ENCODE peak calls at places on chromosome 16, in four cellular contexts. U is K562, F is SK-N-SH, C is GM12878. I is an unnamed sample.

GRCh38 chr16:76669288-76669687 is 392.1 kb downstream of the CNTNAP4 start:
- DNase-seq in U (no peak), F (no peak), C (no peak), I (no peak)

GRCh38 chr16:70523621-70524405 is at the start of gene SF3B3:
- DNase-seq in U (peak), F (peak), C (no peak), I (peak)

GRCh38 chr16:77788196-77789084 is at the start of gene VAT1L:
- DNase-seq in U (peak), F (peak), C (no peak), I (peak)

GRCh38 chr16:84859681-84860080 is 39.9 kb downstream of the CRISPLD2 start:
- DNase-seq in U (no peak), F (no peak), C (no peak), I (no peak)

GRCh38 chr16:87966685-87967185 is 15.5 kb downstream of the BANP start:
- DNase-seq in U (no peak), F (no peak), C (no peak), I (no peak)

GRCh38 chr16:89841275-89841674 is 13.0 kb downstream of the SPIRE2 start:
- DNase-seq in U (no peak), F (peak), C (no peak), I (no peak)

GRCh38 chr16:12538667-12539081 is 265.0 kb downstream of the CPPED1 start:
- DNase-seq in U (no peak), F (peak), C (no peak), I (no peak)

GRCh38 chr16:28101533-28101890 is 38.0 kb upstream of the GSG1L start:
- DNase-seq in U (no peak), F (no peak), C (no peak), I (no peak)

GRCh38 chr16:53817117-53817516 is 113.2 kb downstream of the FTO start:
- DNase-seq in U (no peak), F (no peak), C (no peak), I (no peak)

GRCh38 chr16:70635356-70636016 is 10.9 kb upstream of the IL34 start:
- DNase-seq in U (no peak), F (no peak), C (no peak), I (no peak)

GRCh38 chr16:20814761-20815160 is 8.4 kb downstream of the REXO5 start:
- DNase-seq in U (no peak), F (no peak), C (no peak), I (no peak)

GRCh38 chr16:71746442-71747046 is 22.0 kb upstream of the PHLPP2 start:
- DNase-seq in U (peak), F (peak), C (no peak), I (peak)

GRCh38 chr16:87366288-87366687 is 17.3 kb downstream of the FBXO31 start:
- DNase-seq in U (no peak), F (no peak), C (no peak), I (no peak)

GRCh38 chr16:11774065-11774626 is 22.9 kb downstream of the ZC3H7A start:
- DNase-seq in U (no peak), F (no peak), C (no peak), I (no peak)

GRCh38 chr16:48897698-48898205 is 287.8 kb upstream of the N4BP1 start:
- DNase-seq in U (no peak), F (no peak), C (no peak), I (no peak)

GRCh38 chr16:24876231-24876630 is 30.5 kb downstream of the SLC5A11 start:
- DNase-seq in U (no peak), F (no peak), C (no peak), I (no peak)

GRCh38 chr16:28186752-28187151 is 25.0 kb downstream of the XPO6 start:
- DNase-seq in U (no peak), F (no peak), C (no peak), I (no peak)

GRCh38 chr16:23400387-23400930 is 52.5 kb downstream of the COG7 start:
- DNase-seq in U (no peak), F (no peak), C (no peak), I (no peak)

GRCh38 chr16:23402100-23402499 is 50.9 kb downstream of the COG7 start:
- DNase-seq in U (no peak), F (no peak), C (no peak), I (no peak)

GRCh38 chr16:23397464-23397863 is 55.5 kb downstream of the COG7 start:
- DNase-seq in U (no peak), F (no peak), C (no peak), I (no peak)

GRCh38 chr16:23401142-23401541 is 51.8 kb downstream of the COG7 start:
- DNase-seq in U (no peak), F (no peak), C (no peak), I (no peak)

GRCh38 chr16:23398987-23399805 is 53.8 kb downstream of the COG7 start:
- DNase-seq in U (no peak), F (no peak), C (no peak), I (no peak)
- H3K4me3 ChIP-seq in U (no peak), F (no peak), C (no peak), I (no peak)

GRCh38 chr16:52581530-52581929 is 34.6 kb upstream of the TOX3 start:
- DNase-seq in U (no peak), F (no peak), C (no peak), I (no peak)
- TF ChIP-seq GABPA in U (no peak), F (no peak), C (no peak), I (no peak)

GRCh38 chr16:68367440-68367839 is 56.6 kb downstream of the PRMT7 start:
- DNase-seq in U (no peak), F (no peak), C (no peak), I (no peak)
- H3K4me3 ChIP-seq in U (no peak), F (no peak), C (no peak), I (no peak)

GRCh38 chr16:454397-454940 is 29.0 kb downstream of the RAB11FIP3 start:
- DNase-seq in U (no peak), F (no peak), C (no peak), I (no peak)

GRCh38 chr16:450385-450784 is 24.9 kb downstream of the RAB11FIP3 start:
- DNase-seq in U (no peak), F (no peak), C (peak), I (no peak)

GRCh38 chr16:445566-445965 is 20.1 kb downstream of the RAB11FIP3 start:
- DNase-seq in U (no peak), F (no peak), C (no peak), I (no peak)

GRCh38 chr16:455453-455852 is 30.0 kb downstream of the RAB11FIP3 start:
- DNase-seq in U (no peak), F (no peak), C (no peak), I (no peak)

DNA sequence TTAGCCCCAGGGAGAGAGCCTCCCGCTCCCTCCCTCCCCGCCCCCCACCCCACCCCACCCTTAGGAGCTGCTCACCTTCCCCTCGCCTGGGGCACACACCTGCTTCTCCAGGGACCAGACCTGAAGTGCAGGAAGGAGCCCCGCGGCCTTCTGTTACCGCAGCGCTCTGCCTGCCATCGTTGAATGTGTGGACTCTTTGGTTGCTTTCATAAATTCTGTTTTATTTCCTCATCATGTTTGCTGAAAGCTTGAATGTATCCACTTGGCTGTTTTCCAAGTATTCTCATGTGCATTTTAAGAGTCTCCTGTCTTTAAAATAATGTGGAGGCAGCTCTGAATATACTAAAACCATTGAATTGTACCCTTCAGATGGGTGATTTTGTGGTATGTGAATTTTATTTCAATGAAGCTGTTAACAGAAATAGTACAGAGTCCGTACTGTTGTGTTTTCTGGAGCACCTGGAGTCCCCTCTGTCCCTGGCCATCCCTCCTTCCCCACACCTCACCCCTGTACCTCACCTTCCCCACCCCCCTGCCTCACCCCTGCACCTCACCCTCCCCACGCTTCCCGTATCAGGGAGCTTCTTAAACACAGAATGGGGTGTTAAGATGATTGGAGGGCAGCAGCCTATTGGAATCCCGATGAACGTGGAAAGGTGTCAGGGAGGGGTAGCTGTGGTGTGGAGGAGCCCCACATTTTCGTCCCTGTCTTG is 25.5 kb downstream of the RAB11FIP3 start:
- DNase-seq in U (no peak), F (no peak), C (no peak), I (no peak)
- TF ChIP-seq GABPA in U (no peak), F (no peak), C (no peak), I (no peak)

DNA sequence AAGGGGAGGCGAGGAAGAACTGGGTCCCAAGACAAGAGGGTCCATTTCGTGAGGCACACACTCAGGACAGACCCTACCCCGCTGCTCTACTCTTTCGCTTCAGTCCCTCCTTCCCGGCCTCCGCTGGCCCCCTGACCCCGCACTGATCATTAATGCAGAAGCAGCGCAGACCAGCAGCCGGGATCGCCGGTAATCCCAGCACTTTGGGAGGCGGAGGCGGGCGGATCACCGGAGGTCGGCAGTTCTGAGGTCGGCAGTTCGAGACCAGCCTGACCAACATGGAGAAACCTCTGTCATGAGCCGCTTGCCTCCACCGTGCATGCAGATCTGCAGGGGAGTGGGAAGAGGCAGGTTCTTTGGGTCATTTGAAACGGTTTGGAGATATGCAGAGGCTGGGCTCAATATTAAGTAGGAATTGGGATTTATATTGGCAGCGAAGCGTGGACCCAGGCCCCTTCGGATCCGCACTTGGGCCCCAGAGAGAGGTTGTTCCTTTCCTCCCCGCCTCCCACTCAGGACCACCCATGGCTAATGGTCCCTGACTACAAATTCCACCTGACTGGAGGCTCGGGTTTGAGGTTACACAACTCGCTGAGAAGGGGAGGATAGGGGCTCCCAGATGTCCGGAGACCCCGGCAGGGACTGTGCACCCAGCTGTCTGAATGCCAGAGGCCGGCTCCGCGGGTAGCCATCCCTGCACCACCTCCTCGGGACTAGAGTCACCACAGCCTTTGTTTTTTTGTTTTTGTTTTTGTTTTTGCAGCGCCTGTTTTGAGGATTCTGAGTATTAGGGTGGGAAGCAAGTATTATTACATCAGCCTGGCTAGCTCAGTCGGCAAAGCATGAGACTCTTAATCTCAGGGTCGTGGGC is 23.6 kb upstream of the OR1F1 start:
- DNase-seq in U (no peak), F (no peak), C (no peak), I (no peak)
- H3K4me3 ChIP-seq in U (no peak), F (no peak), C (no peak), I (no peak)

GRCh38 chr16:73020409-73020884 is 27.5 kb downstream of the ZFHX3 start:
- DNase-seq in U (no peak), F (no peak), C (no peak), I (no peak)
- TF ChIP-seq GABPA in U (no peak), F (no peak), C (no peak), I (no peak)

GRCh38 chr16:75138233-75138632 is 10.1 kb upstream of the ZFP1 start:
- DNase-seq in U (no peak), F (no peak), C (no peak), I (no peak)
- H3K4me3 ChIP-seq in U (no peak), F (no peak), C (no peak), I (no peak)

GRCh38 chr16:3564130-3564888 is 12.9 kb downstream of the NLRC3 start:
- DNase-seq in U (no peak), F (no peak), C (no peak), I (no peak)
- TF ChIP-seq GABPA in U (no peak), F (no peak), C (no peak), I (no peak)

GRCh38 chr16:17258848-17259713 is 211.7 kb downstream of the XYLT1 start:
- DNase-seq in U (peak), F (no peak), C (peak), I (peak)
- H3K4me3 ChIP-seq in U (no peak), F (no peak), C (peak), I (peak)

GRCh38 chr16:29320274-29320999 is 86.1 kb downstream of the NPIPB11 start:
- DNase-seq in U (no peak), F (no peak), C (no peak), I (no peak)
- TF ChIP-seq GABPA in U (no peak), F (no peak), C (no peak), I (no peak)

I was measured in HL-60.